ENCODE peak calls at places on chromosomes 16 and 17, in ten cellular contexts. One of them, this sample, is unnamed.

GRCh38 chr17:4605826-4606225 is 21.5 kb downstream of the SMTNL2 start:
- DNase-seq in NCI-H524 treated with DMSO at 0.1 percent for 48 hours: no peak
- DNase-seq in epithelial cell of prostate: no peak
- DNase-seq in body of pancreas: no peak
- DNase-seq in stimulated activated CD4-positive, alpha-beta T cell treated with anti-CD3 and anti-CD28 coated beads, Interleukin-1b, Interleukin-23, amount 100 ng/mL, for 24 hours: no peak
- DNase-seq in MM.1S: peak
- DNase-seq in adrenal gland: peak
- DNase-seq in nephron progenitor cell: no peak
- DNase-seq in activated CD4-positive, alpha-beta T cell treated with anti-CD3 and anti-CD28 coated beads, Interleukin-2, amount 50 U/mL, for 1 hour: no peak
- DNase-seq in activated gamma-delta T cell treated with anti-CD3 and anti-CD28 coated beads, Interleukin-2, amount 50 U/mL, for 16 hours: no peak
- DNase-seq in this sample: no peak

GRCh38 chr17:19727466-19728113 is 11.2 kb upstream of the SLC47A2 start:
- DNase-seq in nephron progenitor cell: no peak
- DNase-seq in MM.1S: no peak
- DNase-seq in epithelial cell of prostate: peak
- DNase-seq in body of pancreas: peak
- DNase-seq in activated gamma-delta T cell treated with anti-CD3 and anti-CD28 coated beads, Interleukin-2, amount 50 U/mL, for 16 hours: no peak
- DNase-seq in NCI-H524 treated with DMSO at 0.1 percent for 48 hours: no peak
- DNase-seq in activated CD4-positive, alpha-beta T cell treated with anti-CD3 and anti-CD28 coated beads, Interleukin-2, amount 50 U/mL, for 1 hour: no peak
- DNase-seq in stimulated activated CD4-positive, alpha-beta T cell treated with anti-CD3 and anti-CD28 coated beads, Interleukin-1b, Interleukin-23, amount 100 ng/mL, for 24 hours: no peak
- DNase-seq in adrenal gland: peak
- DNase-seq in this sample: peak

GRCh38 chr17:39231091-39231561 is 5.4 kb upstream of the STAC2 start:
- DNase-seq in NCI-H524 treated with DMSO at 0.1 percent for 48 hours: no peak
- DNase-seq in stimulated activated CD4-positive, alpha-beta T cell treated with anti-CD3 and anti-CD28 coated beads, Interleukin-1b, Interleukin-23, amount 100 ng/mL, for 24 hours: no peak
- DNase-seq in adrenal gland: no peak
- DNase-seq in activated gamma-delta T cell treated with anti-CD3 and anti-CD28 coated beads, Interleukin-2, amount 50 U/mL, for 16 hours: no peak
- DNase-seq in MM.1S: no peak
- DNase-seq in activated CD4-positive, alpha-beta T cell treated with anti-CD3 and anti-CD28 coated beads, Interleukin-2, amount 50 U/mL, for 1 hour: no peak
- DNase-seq in epithelial cell of prostate: no peak
- DNase-seq in body of pancreas: no peak
- DNase-seq in nephron progenitor cell: no peak
- DNase-seq in this sample: no peak

GRCh38 chr17:4235372-4236279 is 28.2 kb downstream of the ANKFY1 start:
- DNase-seq in MM.1S: no peak
- DNase-seq in epithelial cell of prostate: no peak
- DNase-seq in NCI-H524 treated with DMSO at 0.1 percent for 48 hours: no peak
- DNase-seq in activated gamma-delta T cell treated with anti-CD3 and anti-CD28 coated beads, Interleukin-2, amount 50 U/mL, for 16 hours: no peak
- DNase-seq in adrenal gland: no peak
- DNase-seq in activated CD4-positive, alpha-beta T cell treated with anti-CD3 and anti-CD28 coated beads, Interleukin-2, amount 50 U/mL, for 1 hour: no peak
- DNase-seq in nephron progenitor cell: no peak
- DNase-seq in stimulated activated CD4-positive, alpha-beta T cell treated with anti-CD3 and anti-CD28 coated beads, Interleukin-1b, Interleukin-23, amount 100 ng/mL, for 24 hours: no peak
- DNase-seq in body of pancreas: no peak
- DNase-seq in this sample: peak

GRCh38 chr17:17508641-17509591 is 12.7 kb upstream of the RASD1 start:
- DNase-seq in nephron progenitor cell: no peak
- DNase-seq in activated CD4-positive, alpha-beta T cell treated with anti-CD3 and anti-CD28 coated beads, Interleukin-2, amount 50 U/mL, for 1 hour: no peak
- DNase-seq in body of pancreas: no peak
- DNase-seq in epithelial cell of prostate: no peak
- DNase-seq in adrenal gland: no peak
- DNase-seq in MM.1S: no peak
- DNase-seq in NCI-H524 treated with DMSO at 0.1 percent for 48 hours: no peak
- DNase-seq in activated gamma-delta T cell treated with anti-CD3 and anti-CD28 coated beads, Interleukin-2, amount 50 U/mL, for 16 hours: no peak
- DNase-seq in stimulated activated CD4-positive, alpha-beta T cell treated with anti-CD3 and anti-CD28 coated beads, Interleukin-1b, Interleukin-23, amount 100 ng/mL, for 24 hours: no peak
- DNase-seq in this sample: no peak

GRCh38 chr16:79768594-79768993 is 168.1 kb upstream of the MAF start:
- DNase-seq in MM.1S: no peak
- DNase-seq in nephron progenitor cell: no peak
- DNase-seq in activated gamma-delta T cell treated with anti-CD3 and anti-CD28 coated beads, Interleukin-2, amount 50 U/mL, for 16 hours: no peak
- DNase-seq in epithelial cell of prostate: no peak
- DNase-seq in NCI-H524 treated with DMSO at 0.1 percent for 48 hours: no peak
- DNase-seq in adrenal gland: no peak
- DNase-seq in body of pancreas: peak
- DNase-seq in stimulated activated CD4-positive, alpha-beta T cell treated with anti-CD3 and anti-CD28 coated beads, Interleukin-1b, Interleukin-23, amount 100 ng/mL, for 24 hours: no peak
- DNase-seq in activated CD4-positive, alpha-beta T cell treated with anti-CD3 and anti-CD28 coated beads, Interleukin-2, amount 50 U/mL, for 1 hour: no peak
- DNase-seq in this sample: no peak

GRCh38 chr17:27751622-27752490 is 48.5 kb downstream of the NOS2 start:
- DNase-seq in activated gamma-delta T cell treated with anti-CD3 and anti-CD28 coated beads, Interleukin-2, amount 50 U/mL, for 16 hours: no peak
- DNase-seq in body of pancreas: no peak
- DNase-seq in nephron progenitor cell: no peak
- DNase-seq in epithelial cell of prostate: no peak
- DNase-seq in stimulated activated CD4-positive, alpha-beta T cell treated with anti-CD3 and anti-CD28 coated beads, Interleukin-1b, Interleukin-23, amount 100 ng/mL, for 24 hours: no peak
- DNase-seq in NCI-H524 treated with DMSO at 0.1 percent for 48 hours: no peak
- DNase-seq in activated CD4-positive, alpha-beta T cell treated with anti-CD3 and anti-CD28 coated beads, Interleukin-2, amount 50 U/mL, for 1 hour: no peak
- DNase-seq in adrenal gland: no peak
- DNase-seq in MM.1S: no peak
- DNase-seq in this sample: peak

GRCh38 chr16:70804153-70804728 is 3.3 kb upstream of the VAC14 start:
- DNase-seq in activated gamma-delta T cell treated with anti-CD3 and anti-CD28 coated beads, Interleukin-2, amount 50 U/mL, for 16 hours: no peak
- DNase-seq in stimulated activated CD4-positive, alpha-beta T cell treated with anti-CD3 and anti-CD28 coated beads, Interleukin-1b, Interleukin-23, amount 100 ng/mL, for 24 hours: no peak
- DNase-seq in epithelial cell of prostate: peak
- DNase-seq in NCI-H524 treated with DMSO at 0.1 percent for 48 hours: no peak
- DNase-seq in activated CD4-positive, alpha-beta T cell treated with anti-CD3 and anti-CD28 coated beads, Interleukin-2, amount 50 U/mL, for 1 hour: no peak
- DNase-seq in MM.1S: no peak
- DNase-seq in body of pancreas: no peak
- DNase-seq in adrenal gland: no peak
- DNase-seq in nephron progenitor cell: no peak
- DNase-seq in this sample: peak

GRCh38 chr16:28491080-28491969 is 549 bp downstream of the CLN3 start:
- DNase-seq in body of pancreas: peak
- DNase-seq in MM.1S: peak
- DNase-seq in activated CD4-positive, alpha-beta T cell treated with anti-CD3 and anti-CD28 coated beads, Interleukin-2, amount 50 U/mL, for 1 hour: peak
- DNase-seq in activated gamma-delta T cell treated with anti-CD3 and anti-CD28 coated beads, Interleukin-2, amount 50 U/mL, for 16 hours: no peak
- DNase-seq in adrenal gland: peak
- DNase-seq in epithelial cell of prostate: no peak
- DNase-seq in stimulated activated CD4-positive, alpha-beta T cell treated with anti-CD3 and anti-CD28 coated beads, Interleukin-1b, Interleukin-23, amount 100 ng/mL, for 24 hours: no peak
- DNase-seq in nephron progenitor cell: peak
- DNase-seq in NCI-H524 treated with DMSO at 0.1 percent for 48 hours: no peak
- DNase-seq in this sample: no peak

GRCh38 chr16:80147021-80147680 is 393.6 kb upstream of the DYNLRB2 start:
- DNase-seq in activated CD4-positive, alpha-beta T cell treated with anti-CD3 and anti-CD28 coated beads, Interleukin-2, amount 50 U/mL, for 1 hour: no peak
- DNase-seq in stimulated activated CD4-positive, alpha-beta T cell treated with anti-CD3 and anti-CD28 coated beads, Interleukin-1b, Interleukin-23, amount 100 ng/mL, for 24 hours: no peak
- DNase-seq in adrenal gland: no peak
- DNase-seq in MM.1S: no peak
- DNase-seq in activated gamma-delta T cell treated with anti-CD3 and anti-CD28 coated beads, Interleukin-2, amount 50 U/mL, for 16 hours: no peak
- DNase-seq in nephron progenitor cell: no peak
- DNase-seq in NCI-H524 treated with DMSO at 0.1 percent for 48 hours: peak
- DNase-seq in epithelial cell of prostate: no peak
- DNase-seq in body of pancreas: no peak
- DNase-seq in this sample: no peak

This sample was measured in foreskin keratinocyte.